ENCODE peak calls at places on chromosomes 16 and 17, in eight cellular contexts. D is fibroblast of lung, N is neural progenitor cell, Q is colonic mucosa, O is IMR-90, I is kidney, K is endothelial cell of umbilical vein, L is endodermal cell. T is an unnamed sample.

GRCh38 chr17:59165933-59166342 is 10.4 kb downstream of the PRR11 start:
- DNase-seq in D (peak; percentile 57), N (peak; percentile 91), Q (no peak), O (peak; percentile 60), I (no peak), K (peak; percentile 80), L (peak; percentile 86), T (peak; percentile 28)

GRCh38 chr17:78294776-78295175 is 63.3 kb downstream of the TMEM235 start:
- DNase-seq in D (peak; percentile 21), N (no peak), Q (no peak), O (peak; percentile 54), I (no peak), K (no peak), L (no peak), T (peak; percentile 99)

GRCh38 chr16:13120557-13120956 is 219.2 kb downstream of the SHISA9 start:
- DNase-seq in D (no peak), N (peak; percentile 33), Q (no peak), O (no peak), I (no peak), K (no peak), L (peak; percentile 60), T (no peak)

GRCh38 chr17:73232587-73233373 is 28.9 kb downstream of the CPSF4L start:
- DNase-seq in D (peak; percentile 21), N (peak; percentile 73), Q (peak; percentile 58), O (peak; percentile 23), I (peak; percentile 86), K (peak; percentile 51), L (no peak), T (peak; percentile 57)

GRCh38 chr16:34078697-34079096 is 619.3 kb downstream of the TP53TG3F start:
- DNase-seq in D (peak; percentile 27), N (no peak), Q (no peak), O (peak; percentile 65), I (no peak), K (peak; percentile 92), L (no peak), T (peak; percentile 38)

GRCh38 chr17:80859004-80859941 is 132.4 kb upstream of the CHMP6 start:
- DNase-seq in D (peak; percentile 97), N (peak; percentile 41), Q (peak; percentile 43), O (peak; percentile 97), I (peak; percentile 90), K (peak; percentile 88), L (peak; percentile 80), T (peak; percentile 85)

GRCh38 chr17:34820922-34821321 is 140.3 kb downstream of the CCT6B start:
- DNase-seq in D (no peak), N (no peak), Q (no peak), O (no peak), I (no peak), K (no peak), L (peak; percentile 79), T (no peak)

GRCh38 chr17:57068222-57068658 is 16.8 kb upstream of the AKAP1 start:
- DNase-seq in D (no peak), N (no peak), Q (no peak), O (no peak), I (no peak), K (no peak), L (peak; percentile 87), T (peak; percentile 53)

GRCh38 chr17:51778842-51779241 is 379.7 kb downstream of the CA10 start:
- DNase-seq in D (no peak), N (no peak), Q (no peak), O (no peak), I (no peak), K (no peak), L (no peak), T (no peak)

GRCh38 chr17:33515974-33516373 is 222.9 kb upstream of the ASIC2 start:
- DNase-seq in D (no peak), N (no peak), Q (no peak), O (no peak), I (no peak), K (no peak), L (no peak), T (no peak)

GRCh38 chr17:31900877-31901276 is 631 bp downstream of the UTP6 start:
- DNase-seq in D (peak; percentile 24), N (peak; percentile 9), Q (no peak), O (peak; percentile 25), I (no peak), K (no peak), L (no peak), T (peak; percentile 38)

GRCh38 chr16:20383106-20384029 is 21.2 kb downstream of the PDILT start:
- DNase-seq in D (peak; percentile 46), N (peak; percentile 86), Q (peak; percentile 74), O (peak; percentile 54), I (peak; percentile 75), K (peak; percentile 73), L (peak; percentile 94), T (peak; percentile 30)

GRCh38 chr16:410516-411178 is 9.0 kb downstream of the DECR2 start:
- DNase-seq in D (no peak), N (no peak), Q (no peak), O (no peak), I (no peak), K (no peak), L (no peak), T (no peak)

GRCh38 chr16:53743149-53743566 is 39.2 kb downstream of the FTO start:
- DNase-seq in D (peak; percentile 37), N (peak; percentile 51), Q (no peak), O (peak; percentile 18), I (no peak), K (peak; percentile 28), L (peak; percentile 68), T (peak; percentile 27)

GRCh38 chr16:15427648-15428239 is 6.6 kb upstream of the BMERB1 start:
- DNase-seq in D (peak; percentile 90), N (peak; percentile 45), Q (peak; percentile 57), O (peak; percentile 84), I (peak; percentile 86), K (peak; percentile 82), L (peak; percentile 61), T (no peak)

GRCh38 chr17:27760069-27760885 is 40.1 kb downstream of the NOS2 start:
- DNase-seq in D (peak; percentile 31), N (peak; percentile 65), Q (peak; percentile 72), O (peak; percentile 14), I (peak; percentile 78), K (peak; percentile 38), L (peak; percentile 97), T (peak; percentile 19)

GRCh38 chr17:75754378-75755204 is 10.4 kb downstream of the GALK1 start:
- DNase-seq in D (no peak), N (no peak), Q (no peak), O (no peak), I (no peak), K (no peak), L (no peak), T (no peak)

GRCh38 chr17:75753193-75753513 is 11.8 kb downstream of the GALK1 start:
- DNase-seq in D (no peak), N (no peak), Q (no peak), O (no peak), I (no peak), K (no peak), L (no peak), T (no peak)

GRCh38 chr17:75755205-75755901 is 9.6 kb downstream of the GALK1 start:
- DNase-seq in D (no peak), N (no peak), Q (no peak), O (no peak), I (peak; percentile 78), K (no peak), L (peak; percentile 69), T (peak; percentile 44)

GRCh38 chr17:75752405-75753192 is 12.4 kb downstream of the GALK1 start:
- DNase-seq in D (no peak), N (no peak), Q (no peak), O (no peak), I (no peak), K (no peak), L (no peak), T (no peak)

GRCh38 chr17:75753514-75754377 is 11.2 kb downstream of the GALK1 start:
- DNase-seq in D (peak; percentile 62), N (peak; percentile 89), Q (peak; percentile 48), O (peak; percentile 56), I (peak; percentile 92), K (no peak), L (peak; percentile 97), T (no peak)
- TF ChIP-seq CTCF in D (peak; percentile 34), N (peak; percentile 70), Q (no peak), O (peak; percentile 75), I (peak; percentile 69), K (peak; percentile 36), L (peak; percentile 85), T (no peak)

GRCh38 chr17:76513306-76513692 is 12.1 kb upstream of the RHBDF2 start:
- DNase-seq in D (no peak), N (no peak), Q (no peak), O (no peak), I (no peak), K (no peak), L (no peak), T (no peak)

GRCh38 chr17:76512366-76513305 is 11.4 kb upstream of the RHBDF2 start:
- DNase-seq in D (no peak), N (no peak), Q (no peak), O (no peak), I (no peak), K (no peak), L (no peak), T (no peak)

GRCh38 chr17:76517638-76518038 is 16.4 kb upstream of the RHBDF2 start:
- DNase-seq in D (no peak), N (no peak), Q (no peak), O (no peak), I (peak; percentile 77), K (no peak), L (no peak), T (no peak)

GRCh38 chr17:76511562-76512365 is 10.5 kb upstream of the RHBDF2 start:
- DNase-seq in D (peak; percentile 55), N (no peak), Q (no peak), O (no peak), I (no peak), K (no peak), L (no peak), T (no peak)

GRCh38 chr17:76515291-76515949 is 14.2 kb upstream of the RHBDF2 start:
- DNase-seq in D (peak; percentile 96), N (no peak), Q (peak; percentile 62), O (peak; percentile 97), I (peak; percentile 92), K (no peak), L (no peak), T (peak; percentile 91)
- H3K9ac ChIP-seq in D (peak overlapping the region; percentile 63), N (no peak overlapping the region), Q (peak overlapping the region; percentile 40), O (peak overlapping the region; percentile 22), I (no peak overlapping the region), K (no peak overlapping the region), L (no peak overlapping the region), T (peak overlapping the region; percentile 57)

GRCh38 chr17:68061512-68062313 is 26.2 kb downstream of the KPNA2 start:
- DNase-seq in D (no peak), N (no peak), Q (no peak), O (peak; percentile 38), I (no peak), K (peak; percentile 21), L (no peak), T (no peak)
- TF ChIP-seq CTCF in D (no peak), N (no peak), Q (no peak), O (no peak), I (no peak), K (no peak), L (no peak), T (no peak)

DNA sequence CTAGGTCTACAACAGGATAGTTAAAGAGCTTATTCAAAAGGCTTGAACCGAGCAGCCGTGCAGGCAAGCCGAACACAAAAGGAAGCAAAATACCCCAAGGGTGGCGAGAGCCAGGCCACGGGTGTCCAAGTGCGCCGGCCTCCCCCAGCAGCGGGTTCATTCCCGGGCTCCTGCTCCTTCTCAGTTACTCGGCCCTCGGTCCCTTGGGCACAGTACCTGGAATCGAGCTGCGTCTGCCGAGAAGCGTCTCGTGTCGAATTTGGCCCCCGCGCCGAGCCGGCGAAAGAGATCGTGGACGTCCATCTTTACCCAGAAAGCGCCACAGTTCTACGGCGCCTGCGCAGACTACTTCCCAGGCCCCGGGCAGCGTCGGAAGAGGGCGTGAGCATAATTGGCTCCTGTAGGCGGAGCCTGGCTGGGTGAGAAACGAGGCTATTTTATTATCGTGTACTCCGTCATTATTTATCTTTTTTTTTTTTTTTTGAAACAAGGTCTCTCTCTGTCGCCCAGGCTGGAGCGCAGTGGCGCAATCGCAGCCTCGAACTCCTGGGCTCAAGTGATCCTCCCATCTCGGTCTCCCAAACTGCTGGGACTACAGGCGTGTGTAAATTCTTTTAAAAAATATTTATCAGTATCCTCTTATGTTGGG is at the start of gene DDX52:
- DNase-seq in D (peak; percentile 90), N (peak; percentile 95), Q (peak; percentile 95), O (peak; percentile 85), I (peak; percentile 96), K (peak; percentile 95), L (peak; percentile 97), T (peak; percentile 88)
- H3K9ac ChIP-seq in D (peak within 1 kb of the TSS; percentile 95), N (peak within 1 kb of the TSS; percentile 87), Q (peak within 1 kb of the TSS; percentile 83), O (peak within 1 kb of the TSS; percentile 95), I (peak within 1 kb of the TSS; percentile 12), K (peak within 1 kb of the TSS; percentile 90), L (peak within 1 kb of the TSS; percentile 92), T (peak within 1 kb of the TSS; percentile 95)